ENCODE peak calls at places on chromosome 4, in nine cellular contexts. One of them, this sample, is unnamed. For H3K27me3, the result is how much of the 10 kb centered on the place peaks cover.

GRCh38 chr4:122922877-122923511 is 597 bp upstream of the NUDT6 start:
- DNase-seq in IMR-90: peak
- DNase-seq in aorta: peak
- DNase-seq in GM23338: peak
- DNase-seq in CD8-positive, alpha-beta T cell: peak
- DNase-seq in breast epithelium: peak
- DNase-seq in brain microvascular endothelial cell: peak
- DNase-seq in left lung: peak
- DNase-seq in tibial artery: peak
- DNase-seq in this sample: peak

GRCh38 chr4:140718240-140718639 is 37.9 kb downstream of the TBC1D9 start:
- DNase-seq in IMR-90: peak
- DNase-seq in aorta: no peak
- DNase-seq in GM23338: no peak
- DNase-seq in CD8-positive, alpha-beta T cell: no peak
- DNase-seq in breast epithelium: no peak
- DNase-seq in brain microvascular endothelial cell: peak
- DNase-seq in left lung: no peak
- DNase-seq in tibial artery: no peak
- DNase-seq in this sample: no peak

GRCh38 chr4:8738471-8738931 is 133.1 kb downstream of the HMX1 start:
- DNase-seq in IMR-90: no peak
- DNase-seq in aorta: no peak
- DNase-seq in GM23338: no peak
- DNase-seq in CD8-positive, alpha-beta T cell: no peak
- DNase-seq in breast epithelium: peak
- DNase-seq in brain microvascular endothelial cell: no peak
- DNase-seq in left lung: no peak
- DNase-seq in tibial artery: no peak
- DNase-seq in this sample: no peak

GRCh38 chr4:101089168-101089567 is 258.2 kb downstream of the PPP3CA start:
- DNase-seq in IMR-90: no peak
- DNase-seq in aorta: no peak
- DNase-seq in GM23338: no peak
- DNase-seq in CD8-positive, alpha-beta T cell: no peak
- DNase-seq in breast epithelium: no peak
- DNase-seq in brain microvascular endothelial cell: no peak
- DNase-seq in left lung: no peak
- DNase-seq in tibial artery: no peak
- DNase-seq in this sample: no peak

GRCh38 chr4:84683065-84683464 is 100.1 kb downstream of the CDS1 start:
- DNase-seq in IMR-90: no peak
- DNase-seq in aorta: no peak
- DNase-seq in GM23338: no peak
- DNase-seq in CD8-positive, alpha-beta T cell: no peak
- DNase-seq in breast epithelium: no peak
- DNase-seq in brain microvascular endothelial cell: no peak
- DNase-seq in left lung: no peak
- DNase-seq in tibial artery: no peak
- DNase-seq in this sample: no peak

GRCh38 chr4:40887690-40888089 is 137.9 kb downstream of the NSUN7 start:
- DNase-seq in IMR-90: peak
- DNase-seq in aorta: no peak
- DNase-seq in GM23338: no peak
- DNase-seq in CD8-positive, alpha-beta T cell: no peak
- DNase-seq in breast epithelium: peak
- DNase-seq in brain microvascular endothelial cell: peak
- DNase-seq in left lung: no peak
- DNase-seq in tibial artery: no peak
- DNase-seq in this sample: no peak

GRCh38 chr4:48108309-48109073 is 25.6 kb downstream of the TXK start:
- DNase-seq in IMR-90: no peak
- DNase-seq in aorta: no peak
- DNase-seq in GM23338: no peak
- DNase-seq in CD8-positive, alpha-beta T cell: no peak
- DNase-seq in breast epithelium: no peak
- DNase-seq in brain microvascular endothelial cell: no peak
- DNase-seq in left lung: no peak
- DNase-seq in tibial artery: no peak
- DNase-seq in this sample: no peak

GRCh38 chr4:91111556-91111955 is 984.4 kb downstream of the CCSER1 start:
- DNase-seq in IMR-90: no peak
- DNase-seq in aorta: no peak
- DNase-seq in GM23338: no peak
- DNase-seq in CD8-positive, alpha-beta T cell: no peak
- DNase-seq in breast epithelium: no peak
- DNase-seq in brain microvascular endothelial cell: no peak
- DNase-seq in left lung: no peak
- DNase-seq in tibial artery: no peak
- DNase-seq in this sample: no peak

GRCh38 chr4:87108142-87108546 is 112.3 kb downstream of the KLHL8 start:
- DNase-seq in IMR-90: peak
- DNase-seq in aorta: peak
- DNase-seq in GM23338: no peak
- DNase-seq in CD8-positive, alpha-beta T cell: no peak
- DNase-seq in breast epithelium: no peak
- DNase-seq in brain microvascular endothelial cell: peak
- DNase-seq in left lung: peak
- DNase-seq in tibial artery: peak
- DNase-seq in this sample: no peak

GRCh38 chr4:75745192-75745591 is 20.8 kb downstream of the USO1 start:
- DNase-seq in IMR-90: peak
- DNase-seq in aorta: no peak
- DNase-seq in GM23338: no peak
- DNase-seq in CD8-positive, alpha-beta T cell: no peak
- DNase-seq in breast epithelium: no peak
- DNase-seq in brain microvascular endothelial cell: peak
- DNase-seq in left lung: no peak
- DNase-seq in tibial artery: no peak
- DNase-seq in this sample: no peak

GRCh38 chr4:140071806-140072205 is 82.2 kb downstream of the MAML3 start:
- DNase-seq in IMR-90: peak
- DNase-seq in aorta: no peak
- DNase-seq in GM23338: no peak
- DNase-seq in CD8-positive, alpha-beta T cell: peak
- DNase-seq in breast epithelium: peak
- DNase-seq in brain microvascular endothelial cell: peak
- DNase-seq in left lung: no peak
- DNase-seq in tibial artery: no peak
- DNase-seq in this sample: no peak

GRCh38 chr4:1608821-1609500 is 75.2 kb downstream of the FAM53A start:
- DNase-seq in IMR-90: no peak
- DNase-seq in aorta: peak
- DNase-seq in GM23338: no peak
- DNase-seq in CD8-positive, alpha-beta T cell: no peak
- DNase-seq in breast epithelium: no peak
- DNase-seq in brain microvascular endothelial cell: no peak
- DNase-seq in left lung: no peak
- DNase-seq in tibial artery: no peak
- DNase-seq in this sample: no peak

GRCh38 chr4:161990721-161991120 is 173.1 kb downstream of the FSTL5 start:
- DNase-seq in IMR-90: no peak
- DNase-seq in aorta: no peak
- DNase-seq in GM23338: no peak
- DNase-seq in CD8-positive, alpha-beta T cell: no peak
- DNase-seq in breast epithelium: no peak
- DNase-seq in brain microvascular endothelial cell: no peak
- DNase-seq in left lung: no peak
- DNase-seq in tibial artery: no peak
- DNase-seq in this sample: no peak

GRCh38 chr4:42736538-42736937 is 79.6 kb upstream of the ATP8A1 start:
- DNase-seq in IMR-90: no peak
- DNase-seq in aorta: no peak
- DNase-seq in GM23338: no peak
- DNase-seq in CD8-positive, alpha-beta T cell: no peak
- DNase-seq in breast epithelium: no peak
- DNase-seq in brain microvascular endothelial cell: no peak
- DNase-seq in left lung: no peak
- DNase-seq in tibial artery: no peak
- DNase-seq in this sample: no peak

GRCh38 chr4:106038012-106038411 is 142.7 kb downstream of the NPNT start:
- DNase-seq in IMR-90: no peak
- DNase-seq in aorta: no peak
- DNase-seq in GM23338: no peak
- DNase-seq in CD8-positive, alpha-beta T cell: no peak
- DNase-seq in breast epithelium: no peak
- DNase-seq in brain microvascular endothelial cell: no peak
- DNase-seq in left lung: no peak
- DNase-seq in tibial artery: no peak
- DNase-seq in this sample: no peak

GRCh38 chr4:186953601-186954260 is 230.1 kb upstream of the FAT1 start:
- DNase-seq in IMR-90: no peak
- DNase-seq in aorta: no peak
- DNase-seq in GM23338: no peak
- DNase-seq in CD8-positive, alpha-beta T cell: no peak
- DNase-seq in breast epithelium: no peak
- DNase-seq in brain microvascular endothelial cell: no peak
- DNase-seq in left lung: no peak
- DNase-seq in tibial artery: no peak
- DNase-seq in this sample: no peak

GRCh38 chr4:90745176-90745575 is 618.0 kb downstream of the CCSER1 start:
- DNase-seq in IMR-90: no peak
- DNase-seq in aorta: no peak
- DNase-seq in GM23338: no peak
- DNase-seq in CD8-positive, alpha-beta T cell: no peak
- DNase-seq in breast epithelium: no peak
- DNase-seq in brain microvascular endothelial cell: no peak
- DNase-seq in left lung: no peak
- DNase-seq in tibial artery: no peak
- DNase-seq in this sample: no peak

GRCh38 chr4:183182873-183183725 is 84.0 kb downstream of the WWC2 start:
- DNase-seq in IMR-90: peak
- DNase-seq in aorta: peak
- DNase-seq in GM23338: peak
- DNase-seq in CD8-positive, alpha-beta T cell: no peak
- DNase-seq in breast epithelium: no peak
- DNase-seq in brain microvascular endothelial cell: peak
- DNase-seq in left lung: no peak
- DNase-seq in tibial artery: no peak
- DNase-seq in this sample: no peak

GRCh38 chr4:40980318-40980883 is 230.6 kb downstream of the NSUN7 start:
- DNase-seq in IMR-90: no peak
- DNase-seq in aorta: no peak
- DNase-seq in GM23338: peak
- DNase-seq in CD8-positive, alpha-beta T cell: no peak
- DNase-seq in breast epithelium: no peak
- DNase-seq in brain microvascular endothelial cell: no peak
- DNase-seq in left lung: no peak
- DNase-seq in tibial artery: no peak
- DNase-seq in this sample: no peak

GRCh38 chr4:17326756-17327155 is 185.1 kb downstream of the QDPR start:
- DNase-seq in IMR-90: no peak
- DNase-seq in aorta: no peak
- DNase-seq in GM23338: no peak
- DNase-seq in CD8-positive, alpha-beta T cell: no peak
- DNase-seq in breast epithelium: no peak
- DNase-seq in brain microvascular endothelial cell: no peak
- DNase-seq in left lung: no peak
- DNase-seq in tibial artery: no peak
- DNase-seq in this sample: no peak

GRCh38 chr4:144449623-144450022 is 196.3 kb upstream of the HHIP start:
- DNase-seq in IMR-90: no peak
- DNase-seq in aorta: peak
- DNase-seq in GM23338: no peak
- DNase-seq in CD8-positive, alpha-beta T cell: no peak
- DNase-seq in breast epithelium: no peak
- DNase-seq in brain microvascular endothelial cell: no peak
- DNase-seq in left lung: no peak
- DNase-seq in tibial artery: peak
- DNase-seq in this sample: no peak

GRCh38 chr4:158858410-158859189 is 89.8 kb downstream of the FNIP2 start:
- DNase-seq in IMR-90: peak
- DNase-seq in aorta: no peak
- DNase-seq in GM23338: no peak
- DNase-seq in CD8-positive, alpha-beta T cell: no peak
- DNase-seq in breast epithelium: no peak
- DNase-seq in brain microvascular endothelial cell: peak
- DNase-seq in left lung: no peak
- DNase-seq in tibial artery: no peak
- DNase-seq in this sample: no peak

GRCh38 chr4:155667538-155668511 is 1.2 kb downstream of the GUCY1A1 start:
- DNase-seq in IMR-90: peak
- DNase-seq in aorta: peak
- DNase-seq in GM23338: peak
- DNase-seq in CD8-positive, alpha-beta T cell: no peak
- DNase-seq in breast epithelium: no peak
- DNase-seq in brain microvascular endothelial cell: peak
- DNase-seq in left lung: peak
- DNase-seq in tibial artery: peak
- DNase-seq in this sample: no peak
- H3K27me3 ChIP-seq in IMR-90: under half
- H3K27me3 ChIP-seq in aorta: under half
- H3K27me3 ChIP-seq in GM23338: half or more
- H3K27me3 ChIP-seq in CD8-positive, alpha-beta T cell: under half
- H3K27me3 ChIP-seq in breast epithelium: under half
- H3K27me3 ChIP-seq in brain microvascular endothelial cell: under half
- H3K27me3 ChIP-seq in left lung: under half
- H3K27me3 ChIP-seq in tibial artery: under half
- H3K27me3 ChIP-seq in this sample: under half

GRCh38 chr4:173538148-173538902 is 8.3 kb upstream of the HAND2 start:
- DNase-seq in IMR-90: no peak
- DNase-seq in aorta: peak
- DNase-seq in GM23338: peak
- DNase-seq in CD8-positive, alpha-beta T cell: no peak
- DNase-seq in breast epithelium: no peak
- DNase-seq in brain microvascular endothelial cell: no peak
- DNase-seq in left lung: no peak
- DNase-seq in tibial artery: peak
- DNase-seq in this sample: no peak
- H3K27me3 ChIP-seq in IMR-90: half or more
- H3K27me3 ChIP-seq in aorta: under half
- H3K27me3 ChIP-seq in GM23338: half or more
- H3K27me3 ChIP-seq in CD8-positive, alpha-beta T cell: under half
- H3K27me3 ChIP-seq in breast epithelium: half or more
- H3K27me3 ChIP-seq in brain microvascular endothelial cell: half or more
- H3K27me3 ChIP-seq in left lung: half or more
- H3K27me3 ChIP-seq in tibial artery: under half
- H3K27me3 ChIP-seq in this sample: under half

GRCh38 chr4:34850983-34851382 is 1393.3 kb downstream of the ARAP2 start:
- DNase-seq in IMR-90: no peak
- DNase-seq in aorta: no peak
- DNase-seq in GM23338: no peak
- DNase-seq in CD8-positive, alpha-beta T cell: no peak
- DNase-seq in breast epithelium: no peak
- DNase-seq in brain microvascular endothelial cell: no peak
- DNase-seq in left lung: no peak
- DNase-seq in tibial artery: no peak
- DNase-seq in this sample: no peak
- H3K27me3 ChIP-seq in IMR-90: under half
- H3K27me3 ChIP-seq in aorta: under half
- H3K27me3 ChIP-seq in GM23338: under half
- H3K27me3 ChIP-seq in CD8-positive, alpha-beta T cell: under half
- H3K27me3 ChIP-seq in breast epithelium: under half
- H3K27me3 ChIP-seq in brain microvascular endothelial cell: under half
- H3K27me3 ChIP-seq in left lung: under half
- H3K27me3 ChIP-seq in tibial artery: under half
- H3K27me3 ChIP-seq in this sample: under half

DNA sequence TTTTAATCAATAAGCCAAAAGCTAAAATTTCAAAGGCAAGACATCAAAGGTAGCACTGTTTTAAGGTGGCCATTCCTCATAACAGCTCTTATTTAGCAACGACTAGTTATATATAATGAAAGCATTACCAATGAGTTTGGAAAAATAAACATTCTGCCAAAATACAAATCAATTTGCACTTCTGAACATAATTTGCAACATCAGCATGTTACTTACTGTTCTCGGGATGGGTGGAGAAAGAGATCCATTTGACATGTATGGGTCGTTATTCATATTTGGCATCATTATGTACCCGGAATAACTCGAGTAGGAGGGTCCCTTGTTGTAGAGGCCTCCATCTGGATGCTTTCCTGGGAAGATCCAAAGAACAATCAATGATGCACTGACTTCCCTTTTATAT is 5.4 kb downstream of the LEF1 start:
- DNase-seq in IMR-90: no peak
- DNase-seq in aorta: no peak
- DNase-seq in GM23338: no peak
- DNase-seq in CD8-positive, alpha-beta T cell: no peak
- DNase-seq in breast epithelium: no peak
- DNase-seq in brain microvascular endothelial cell: no peak
- DNase-seq in left lung: no peak
- DNase-seq in tibial artery: no peak
- DNase-seq in this sample: no peak
- H3K27me3 ChIP-seq in IMR-90: under half
- H3K27me3 ChIP-seq in aorta: under half
- H3K27me3 ChIP-seq in GM23338: half or more
- H3K27me3 ChIP-seq in CD8-positive, alpha-beta T cell: under half
- H3K27me3 ChIP-seq in breast epithelium: under half
- H3K27me3 ChIP-seq in brain microvascular endothelial cell: under half
- H3K27me3 ChIP-seq in left lung: under half
- H3K27me3 ChIP-seq in tibial artery: half or more
- H3K27me3 ChIP-seq in this sample: under half